ENCODE peak calls at places on chromosomes 4 and X, in six cellular contexts. One of them, this sample, is unnamed.

GRCh38 chr4:187811586-187811985 is 184.0 kb upstream of the ZFP42 start:
- DNase-seq in HCT116: no peak
- DNase-seq in lung: no peak
- DNase-seq in CD4-positive, alpha-beta T cell: no peak
- DNase-seq in mammary epithelial cell: no peak
- DNase-seq in sigmoid colon: no peak
- DNase-seq in this sample: no peak

GRCh38 chrX:97132654-97133415 is 249.1 kb downstream of the RPA4 start:
- DNase-seq in HCT116: no peak
- DNase-seq in lung: no peak
- DNase-seq in mammary epithelial cell: no peak
- DNase-seq in CD4-positive, alpha-beta T cell: no peak
- DNase-seq in sigmoid colon: no peak
- DNase-seq in this sample: no peak

GRCh38 chr4:92334716-92335350 is 31.1 kb downstream of the GRID2 start:
- DNase-seq in mammary epithelial cell: no peak
- DNase-seq in lung: no peak
- DNase-seq in HCT116: no peak
- DNase-seq in sigmoid colon: no peak
- DNase-seq in CD4-positive, alpha-beta T cell: no peak
- DNase-seq in this sample: no peak

GRCh38 chr4:132003593-132003992 is 1145.5 kb upstream of the PCDH10 start:
- DNase-seq in CD4-positive, alpha-beta T cell: no peak
- DNase-seq in lung: no peak
- DNase-seq in sigmoid colon: no peak
- DNase-seq in HCT116: no peak
- DNase-seq in mammary epithelial cell: no peak
- DNase-seq in this sample: no peak

GRCh38 chrX:18985186-18985435 is 1.2 kb upstream of the PHKA2 start:
- DNase-seq in lung: no peak
- DNase-seq in mammary epithelial cell: no peak
- DNase-seq in sigmoid colon: no peak
- DNase-seq in CD4-positive, alpha-beta T cell: no peak
- DNase-seq in HCT116: no peak
- DNase-seq in this sample: no peak

GRCh38 chr4:125649452-125649851 is 334.7 kb downstream of the FAT4 start:
- DNase-seq in sigmoid colon: no peak
- DNase-seq in CD4-positive, alpha-beta T cell: no peak
- DNase-seq in mammary epithelial cell: no peak
- DNase-seq in HCT116: no peak
- DNase-seq in lung: no peak
- DNase-seq in this sample: no peak

GRCh38 chrX:20361081-20361889 is 94.6 kb upstream of the RPS6KA3 start:
- DNase-seq in CD4-positive, alpha-beta T cell: no peak
- DNase-seq in mammary epithelial cell: no peak
- DNase-seq in lung: peak; percentile 45
- DNase-seq in sigmoid colon: no peak
- DNase-seq in HCT116: no peak
- DNase-seq in this sample: no peak

GRCh38 chrX:50941638-50942037 is 31.1 kb downstream of the BMP15 start:
- DNase-seq in HCT116: no peak
- DNase-seq in lung: no peak
- DNase-seq in CD4-positive, alpha-beta T cell: no peak
- DNase-seq in sigmoid colon: no peak
- DNase-seq in mammary epithelial cell: no peak
- DNase-seq in this sample: peak; percentile 19

GRCh38 chr4:168981460-168981859 is 28.6 kb downstream of the CBR4 start:
- DNase-seq in lung: no peak
- DNase-seq in CD4-positive, alpha-beta T cell: no peak
- DNase-seq in sigmoid colon: no peak
- DNase-seq in HCT116: no peak
- DNase-seq in mammary epithelial cell: peak; percentile 18
- DNase-seq in this sample: no peak

GRCh38 chr4:148642907-148643306 is 200.7 kb upstream of the NR3C2 start:
- DNase-seq in CD4-positive, alpha-beta T cell: no peak
- DNase-seq in mammary epithelial cell: no peak
- DNase-seq in lung: no peak
- DNase-seq in HCT116: no peak
- DNase-seq in sigmoid colon: no peak
- DNase-seq in this sample: no peak

GRCh38 chrX:117834076-117834475 is 282.5 kb downstream of the KLHL13 start:
- DNase-seq in lung: no peak
- DNase-seq in sigmoid colon: no peak
- DNase-seq in CD4-positive, alpha-beta T cell: no peak
- DNase-seq in HCT116: no peak
- DNase-seq in mammary epithelial cell: no peak
- DNase-seq in this sample: no peak

DNA sequence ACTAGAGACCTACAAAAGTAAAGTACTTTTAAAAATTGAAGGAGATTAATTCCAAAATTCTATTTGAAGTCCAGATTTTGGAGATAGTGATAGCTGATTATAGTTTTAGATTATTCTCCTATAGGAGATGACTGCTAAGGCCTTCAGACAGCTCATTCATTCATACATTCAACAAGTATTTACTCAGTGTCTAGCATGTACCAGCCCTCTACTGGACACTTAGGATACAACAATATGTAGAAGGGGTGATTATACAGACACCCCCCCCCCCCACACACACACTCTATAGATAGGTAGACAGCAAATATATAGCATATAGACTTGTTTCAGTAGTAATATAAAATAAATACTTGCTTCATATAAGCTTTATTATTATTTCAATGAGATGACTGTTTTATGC is 60.4 kb upstream of the TAF9B start:
- DNase-seq in CD4-positive, alpha-beta T cell: no peak
- DNase-seq in HCT116: peak; percentile 8
- DNase-seq in sigmoid colon: no peak
- DNase-seq in mammary epithelial cell: peak; percentile 8
- DNase-seq in lung: no peak
- DNase-seq in this sample: no peak
- TF ChIP-seq CTCF in CD4-positive, alpha-beta T cell: peak; percentile 52
- TF ChIP-seq CTCF in HCT116: peak; percentile 31
- TF ChIP-seq CTCF in sigmoid colon: no peak
- TF ChIP-seq CTCF in mammary epithelial cell: peak; percentile 43
- TF ChIP-seq CTCF in lung: no peak
- TF ChIP-seq CTCF in this sample: no peak

GRCh38 chrX:39862958-39863357 is 234.8 kb downstream of the BCOR start:
- DNase-seq in mammary epithelial cell: no peak
- DNase-seq in lung: no peak
- DNase-seq in sigmoid colon: no peak
- DNase-seq in HCT116: no peak
- DNase-seq in CD4-positive, alpha-beta T cell: no peak
- DNase-seq in this sample: no peak
- H3K27ac ChIP-seq in mammary epithelial cell: no peak overlapping the region
- H3K27ac ChIP-seq in lung: no peak overlapping the region
- H3K27ac ChIP-seq in sigmoid colon: no peak overlapping the region
- H3K27ac ChIP-seq in HCT116: no peak overlapping the region
- H3K27ac ChIP-seq in CD4-positive, alpha-beta T cell: no peak overlapping the region
- H3K27ac ChIP-seq in this sample: no peak overlapping the region

DNA sequence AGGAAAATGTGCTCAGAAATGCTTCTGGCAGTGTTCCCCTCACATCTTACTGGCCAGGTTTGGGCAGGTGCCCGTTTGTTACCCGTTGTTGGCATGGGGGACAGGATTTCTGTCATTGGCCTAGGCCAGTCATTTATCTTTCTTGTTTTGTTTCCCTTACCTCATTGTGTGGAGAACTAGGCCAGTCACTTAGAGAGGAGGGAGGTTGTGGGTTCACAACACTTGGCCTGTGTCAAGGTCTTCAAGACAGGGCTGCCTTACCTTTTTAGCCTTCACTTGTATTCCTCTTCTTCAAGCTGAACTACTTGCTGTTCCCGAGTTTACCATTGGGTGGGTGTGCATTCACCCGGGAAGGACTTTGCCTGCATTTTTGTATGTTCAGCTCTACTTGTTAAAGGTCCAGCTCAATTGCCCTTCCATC is 17.7 kb downstream of the SNX25 start:
- DNase-seq in CD4-positive, alpha-beta T cell: no peak
- DNase-seq in sigmoid colon: no peak
- DNase-seq in lung: no peak
- DNase-seq in HCT116: no peak
- DNase-seq in mammary epithelial cell: no peak
- DNase-seq in this sample: no peak
- TF ChIP-seq CTCF in CD4-positive, alpha-beta T cell: no peak
- TF ChIP-seq CTCF in sigmoid colon: no peak
- TF ChIP-seq CTCF in lung: no peak
- TF ChIP-seq CTCF in HCT116: peak; percentile 5
- TF ChIP-seq CTCF in mammary epithelial cell: no peak
- TF ChIP-seq CTCF in this sample: no peak

GRCh38 chr4:184282895-184283654 is 65.4 kb upstream of the ENPP6 start:
- DNase-seq in HCT116: no peak
- DNase-seq in lung: no peak
- DNase-seq in mammary epithelial cell: no peak
- DNase-seq in sigmoid colon: no peak
- DNase-seq in CD4-positive, alpha-beta T cell: no peak
- DNase-seq in this sample: peak; percentile 18

GRCh38 chr4:184284742-184285141 is 67.1 kb upstream of the ENPP6 start:
- DNase-seq in sigmoid colon: no peak
- DNase-seq in lung: no peak
- DNase-seq in HCT116: no peak
- DNase-seq in mammary epithelial cell: no peak
- DNase-seq in CD4-positive, alpha-beta T cell: no peak
- DNase-seq in this sample: no peak

GRCh38 chr4:184283659-184284335 is 66.1 kb upstream of the ENPP6 start:
- DNase-seq in mammary epithelial cell: no peak
- DNase-seq in HCT116: no peak
- DNase-seq in lung: no peak
- DNase-seq in sigmoid colon: no peak
- DNase-seq in CD4-positive, alpha-beta T cell: no peak
- DNase-seq in this sample: peak; percentile 86

GRCh38 chr4:184282251-184282713 is 64.6 kb upstream of the ENPP6 start:
- DNase-seq in lung: peak; percentile 41
- DNase-seq in HCT116: no peak
- DNase-seq in sigmoid colon: no peak
- DNase-seq in CD4-positive, alpha-beta T cell: peak; percentile 38
- DNase-seq in mammary epithelial cell: peak; percentile 45
- DNase-seq in this sample: peak; percentile 75

DNA sequence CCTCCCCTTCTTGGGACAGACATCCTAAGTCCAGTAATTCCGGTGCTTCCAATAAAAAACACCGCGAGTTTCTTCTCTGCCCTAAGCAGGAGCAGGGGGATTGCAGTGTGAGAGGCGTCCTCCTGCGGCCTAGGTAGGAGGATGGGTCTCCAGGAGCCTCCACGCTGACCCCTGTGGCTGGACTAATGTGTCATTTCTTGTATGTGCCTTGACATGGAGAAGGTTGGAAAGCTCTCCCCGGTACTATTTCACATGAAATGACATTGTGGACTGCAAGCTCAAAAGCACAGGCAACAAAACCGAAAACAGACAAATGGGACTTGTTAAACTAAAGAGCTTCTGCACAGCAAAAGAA is 66.6 kb upstream of the ENPP6 start:
- DNase-seq in HCT116: no peak
- DNase-seq in mammary epithelial cell: no peak
- DNase-seq in sigmoid colon: no peak
- DNase-seq in CD4-positive, alpha-beta T cell: no peak
- DNase-seq in lung: no peak
- DNase-seq in this sample: no peak
- H3K27ac ChIP-seq in HCT116: no peak overlapping the region
- H3K27ac ChIP-seq in mammary epithelial cell: no peak overlapping the region
- H3K27ac ChIP-seq in sigmoid colon: no peak overlapping the region
- H3K27ac ChIP-seq in CD4-positive, alpha-beta T cell: no peak overlapping the region
- H3K27ac ChIP-seq in lung: no peak overlapping the region
- H3K27ac ChIP-seq in this sample: no peak overlapping the region

GRCh38 chrX:109393859-109394258 is 88.0 kb downstream of the GUCY2F start:
- DNase-seq in lung: no peak
- DNase-seq in HCT116: no peak
- DNase-seq in mammary epithelial cell: peak; percentile 12
- DNase-seq in sigmoid colon: no peak
- DNase-seq in CD4-positive, alpha-beta T cell: no peak
- DNase-seq in this sample: no peak
- TF ChIP-seq CTCF in lung: no peak
- TF ChIP-seq CTCF in HCT116: peak; percentile 19
- TF ChIP-seq CTCF in mammary epithelial cell: peak; percentile 23
- TF ChIP-seq CTCF in sigmoid colon: no peak
- TF ChIP-seq CTCF in CD4-positive, alpha-beta T cell: no peak
- TF ChIP-seq CTCF in this sample: no peak

GRCh38 chr4:26320159-26320452 is 708 bp upstream of the RBPJ start:
- DNase-seq in HCT116: no peak
- DNase-seq in CD4-positive, alpha-beta T cell: peak; percentile 37
- DNase-seq in mammary epithelial cell: no peak
- DNase-seq in lung: no peak
- DNase-seq in sigmoid colon: no peak
- DNase-seq in this sample: no peak

GRCh38 chr4:26320453-26321325 is at the start of gene RBPJ:
- DNase-seq in CD4-positive, alpha-beta T cell: peak; percentile 79
- DNase-seq in mammary epithelial cell: peak; percentile 96
- DNase-seq in lung: peak; percentile 95
- DNase-seq in sigmoid colon: peak; percentile 95
- DNase-seq in HCT116: peak; percentile 94
- DNase-seq in this sample: peak; percentile 95

GRCh38 chr4:26321326-26322276 is 787 bp downstream of the RBPJ start:
- DNase-seq in CD4-positive, alpha-beta T cell: peak; percentile 18
- DNase-seq in lung: peak; percentile 29
- DNase-seq in sigmoid colon: peak; percentile 68
- DNase-seq in mammary epithelial cell: peak; percentile 20
- DNase-seq in HCT116: no peak
- DNase-seq in this sample: peak; percentile 47

GRCh38 chr4:26323807-26324206 is 3.0 kb downstream of the RBPJ start:
- DNase-seq in CD4-positive, alpha-beta T cell: no peak
- DNase-seq in mammary epithelial cell: no peak
- DNase-seq in HCT116: no peak
- DNase-seq in sigmoid colon: no peak
- DNase-seq in lung: no peak
- DNase-seq in this sample: no peak

GRCh38 chr4:26322349-26322748 is 1.5 kb downstream of the RBPJ start:
- DNase-seq in sigmoid colon: no peak
- DNase-seq in HCT116: no peak
- DNase-seq in CD4-positive, alpha-beta T cell: no peak
- DNase-seq in lung: no peak
- DNase-seq in mammary epithelial cell: no peak
- DNase-seq in this sample: no peak
- H3K27ac ChIP-seq in sigmoid colon: peak overlapping the region; percentile 97
- H3K27ac ChIP-seq in HCT116: no peak overlapping the region
- H3K27ac ChIP-seq in CD4-positive, alpha-beta T cell: no peak overlapping the region
- H3K27ac ChIP-seq in lung: no peak overlapping the region
- H3K27ac ChIP-seq in mammary epithelial cell: peak overlapping the region; percentile 74
- H3K27ac ChIP-seq in this sample: no peak overlapping the region

DNA sequence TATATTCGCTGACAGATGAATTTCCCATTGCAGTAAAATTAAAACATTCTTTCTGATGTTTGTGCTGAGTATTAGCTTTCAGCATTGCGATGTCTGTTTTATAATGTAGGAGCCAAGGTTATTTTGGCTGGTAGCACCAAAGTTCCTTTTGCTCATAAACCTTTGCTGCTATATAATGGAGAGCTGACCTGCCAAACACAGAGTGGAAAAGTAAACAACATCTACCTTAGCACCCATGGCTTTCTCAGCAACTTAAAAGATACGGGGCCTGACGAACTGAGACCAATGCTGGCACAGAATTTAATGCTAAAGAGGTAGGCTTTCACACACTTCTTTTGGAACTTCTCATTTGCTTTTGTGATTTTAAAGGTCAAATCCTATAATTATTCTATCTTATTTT is 46.0 kb downstream of the WDR19 start:
- DNase-seq in mammary epithelial cell: no peak
- DNase-seq in sigmoid colon: no peak
- DNase-seq in HCT116: no peak
- DNase-seq in lung: no peak
- DNase-seq in CD4-positive, alpha-beta T cell: no peak
- DNase-seq in this sample: no peak
- TF ChIP-seq CTCF in mammary epithelial cell: no peak
- TF ChIP-seq CTCF in sigmoid colon: no peak
- TF ChIP-seq CTCF in HCT116: no peak
- TF ChIP-seq CTCF in lung: no peak
- TF ChIP-seq CTCF in CD4-positive, alpha-beta T cell: no peak
- TF ChIP-seq CTCF in this sample: no peak